ENCODE peak calls at places on chromosome 6, in four cellular contexts. A, O, V and J are unnamed samples.
A peak's percentile ranks its signal among the peaks of the same experiment; 100 is the strongest.

GRCh38 chr6:41306187-41306854 is 19.8 kb upstream of the TREM1 start:
- DNase-seq in A (no peak), O (peak; percentile 51), V (no peak), J (no peak)

GRCh38 chr6:119284861-119285521 is 64.6 kb downstream of the MAN1A1 start:
- DNase-seq in A (no peak), O (peak; percentile 56), V (no peak), J (no peak)

GRCh38 chr6:15023448-15023847 is 222.4 kb upstream of the JARID2 start:
- DNase-seq in A (no peak), O (no peak), V (no peak), J (no peak)

GRCh38 chr6:33156964-33157363 is 35.3 kb downstream of the COL11A2 start:
- DNase-seq in A (no peak), O (peak; percentile 15), V (no peak), J (no peak)

GRCh38 chr6:97470322-97470721 is 187.3 kb upstream of the MMS22L start:
- DNase-seq in A (no peak), O (no peak), V (no peak), J (no peak)

GRCh38 chr6:39088331-39088730 is 26.7 kb downstream of the SAYSD1 start:
- DNase-seq in A (no peak), O (peak; percentile 84), V (no peak), J (no peak)

GRCh38 chr6:36884610-36885009 is 1.1 kb upstream of the C6orf89 start:
- DNase-seq in A (no peak), O (no peak), V (no peak), J (no peak)

GRCh38 chr6:127582777-127583462 is 5.9 kb downstream of the C6orf58 start:
- DNase-seq in A (no peak), O (no peak), V (no peak), J (no peak)

GRCh38 chr6:38846361-38846760 is 131.2 kb downstream of the DNAH8 start:
- DNase-seq in A (no peak), O (no peak), V (no peak), J (no peak)

GRCh38 chr6:100880901-100881706 is at the start of gene ASCC3:
- DNase-seq in A (peak; percentile 94), O (peak; percentile 92), V (peak; percentile 94), J (peak; percentile 96)

GRCh38 chr6:125974214-125974866 is 12.0 kb upstream of the TRMT11 start:
- DNase-seq in A (no peak), O (no peak), V (no peak), J (no peak)

GRCh38 chr6:144360401-144360800 is 75.3 kb downstream of the UTRN start:
- DNase-seq in A (no peak), O (peak; percentile 53), V (no peak), J (no peak)
- H3K4me1 ChIP-seq in A (peaks cover 5% of the 10 kb centered on the region), O (peaks cover 5% of the 10 kb centered on the region), V (peaks cover 5% of the 10 kb centered on the region), J (peaks cover 72% of the 10 kb centered on the region)

GRCh38 chr6:56957856-56958255 is 2.9 kb downstream of the BEND6 start:
- DNase-seq in A (no peak), O (no peak), V (no peak), J (no peak)

GRCh38 chr6:56955171-56956155 is 556 bp downstream of the BEND6 start:
- DNase-seq in A (peak; percentile 86), O (peak; percentile 96), V (peak; percentile 97), J (peak; percentile 81)

GRCh38 chr6:56956481-56956880 is 1.6 kb downstream of the BEND6 start:
- DNase-seq in A (no peak), O (no peak), V (no peak), J (no peak)

GRCh38 chr6:56953597-56954388 is 1.1 kb upstream of the BEND6 start:
- DNase-seq in A (peak; percentile 33), O (peak; percentile 35), V (no peak), J (no peak)

GRCh38 chr6:56954389-56955170 is at the start of gene BEND6:
- DNase-seq in A (no peak), O (peak; percentile 74), V (peak; percentile 81), J (peak; percentile 49)
- H3K4me1 ChIP-seq in A (peaks cover 1% of the 10 kb centered on the region), O (peaks cover 2% of the 10 kb centered on the region), V (peaks cover 25% of the 10 kb centered on the region), J (peaks cover 22% of the 10 kb centered on the region)

GRCh38 chr6:150720774-150721233 is 121.1 kb downstream of the PLEKHG1 start:
- DNase-seq in A (no peak), O (no peak), V (no peak), J (no peak)

GRCh38 chr6:150723056-150723658 is 123.5 kb downstream of the PLEKHG1 start:
- DNase-seq in A (no peak), O (no peak), V (no peak), J (no peak)

GRCh38 chr6:150719861-150720260 is 120.2 kb downstream of the PLEKHG1 start:
- DNase-seq in A (no peak), O (no peak), V (no peak), J (no peak)

GRCh38 chr6:150723857-150724256 is 124.2 kb downstream of the PLEKHG1 start:
- DNase-seq in A (no peak), O (no peak), V (no peak), J (no peak)

DNA sequence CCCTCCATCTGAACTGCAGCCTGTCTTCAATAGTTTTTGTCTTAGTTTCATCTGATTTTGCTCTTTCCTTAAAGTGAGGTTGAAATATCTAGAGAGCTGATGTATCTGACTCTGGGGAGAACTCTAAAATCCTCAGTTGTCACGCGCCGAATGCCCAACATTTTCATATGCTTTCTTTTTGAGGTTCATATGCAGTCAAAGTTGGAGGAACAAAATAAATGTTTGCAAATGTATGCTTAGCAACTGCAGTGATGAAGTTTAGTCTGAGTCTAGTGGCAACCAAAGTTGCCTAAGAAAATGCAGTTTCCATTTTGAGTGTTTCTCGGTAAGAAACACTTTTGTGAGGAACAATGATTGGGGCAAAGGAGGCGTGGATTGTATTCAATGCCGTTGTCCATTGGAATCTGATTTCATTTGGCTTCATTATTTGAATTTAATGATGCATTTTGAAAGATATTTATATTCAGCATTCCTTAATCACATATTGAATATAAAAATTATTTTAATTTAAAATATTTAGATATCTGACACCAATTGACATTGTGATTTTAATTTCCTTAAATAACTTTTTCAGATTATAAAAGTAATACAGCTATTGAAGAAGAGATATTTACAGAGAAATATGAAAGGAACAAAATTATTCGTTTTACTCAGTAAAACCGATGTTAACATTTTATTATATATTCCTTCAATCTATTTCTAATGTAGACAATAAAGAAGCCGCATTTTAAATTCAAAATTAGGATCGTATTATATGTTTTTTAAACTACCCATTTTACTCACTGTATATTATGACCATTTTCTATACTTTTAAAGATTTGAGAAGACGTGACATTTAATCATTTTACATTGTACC is 122.0 kb downstream of the PLEKHG1 start:
- DNase-seq in A (no peak), O (no peak), V (no peak), J (no peak)
- H3K4me1 ChIP-seq in A (peaks cover 6% of the 10 kb centered on the region), O (peaks cover 9% of the 10 kb centered on the region), V (peaks cover 11% of the 10 kb centered on the region), J (peaks cover 13% of the 10 kb centered on the region)

DNA sequence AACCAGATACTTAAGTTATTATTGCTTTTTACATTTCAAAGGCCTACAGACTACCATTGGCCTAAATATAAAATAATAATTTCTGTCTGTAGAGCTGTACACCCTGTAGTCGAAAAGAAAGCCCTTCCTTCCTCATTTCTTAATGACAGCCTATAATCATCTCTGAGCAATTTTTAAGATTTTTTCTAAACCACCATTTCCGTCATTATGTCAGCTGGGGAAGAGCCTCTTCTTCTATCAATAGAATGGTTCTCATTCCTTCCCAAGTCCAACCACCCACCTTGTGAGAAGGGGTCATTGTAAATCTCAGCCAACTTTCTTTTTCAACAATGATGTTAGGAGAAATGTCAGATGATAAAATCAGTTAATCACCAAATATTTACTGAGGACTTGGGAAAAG is 91.8 kb downstream of the PLEKHG1 start:
- DNase-seq in A (no peak), O (no peak), V (no peak), J (no peak)
- H3K4me1 ChIP-seq in A (peaks cover 6% of the 10 kb centered on the region), O (no peaks in the 10 kb centered on the region), V (no peaks in the 10 kb centered on the region), J (peaks cover 22% of the 10 kb centered on the region)

GRCh38 chr6:98832282-98833100 is 1.9 kb upstream of the POU3F2 start:
- DNase-seq in A (peak; percentile 40), O (no peak), V (no peak), J (no peak)

GRCh38 chr6:98831057-98832031 is 3.0 kb upstream of the POU3F2 start:
- DNase-seq in A (no peak), O (peak; percentile 60), V (no peak), J (no peak)

GRCh38 chr6:98835149-98836024 is 1.0 kb downstream of the POU3F2 start:
- DNase-seq in A (peak; percentile 34), O (peak; percentile 73), V (no peak), J (no peak)

GRCh38 chr6:98834060-98835031 is at the start of gene POU3F2:
- DNase-seq in A (peak; percentile 88), O (peak; percentile 98), V (peak; percentile 78), J (peak; percentile 81)

GRCh38 chr6:98833101-98834059 is 994 bp upstream of the POU3F2 start:
- DNase-seq in A (peak; percentile 56), O (peak; percentile 66), V (no peak), J (peak; percentile 55)
- H3K4me1 ChIP-seq in A (peaks cover 12% of the 10 kb centered on the region), O (peaks cover 10% of the 10 kb centered on the region), V (peaks cover 41% of the 10 kb centered on the region), J (peaks cover 52% of the 10 kb centered on the region)

DNA sequence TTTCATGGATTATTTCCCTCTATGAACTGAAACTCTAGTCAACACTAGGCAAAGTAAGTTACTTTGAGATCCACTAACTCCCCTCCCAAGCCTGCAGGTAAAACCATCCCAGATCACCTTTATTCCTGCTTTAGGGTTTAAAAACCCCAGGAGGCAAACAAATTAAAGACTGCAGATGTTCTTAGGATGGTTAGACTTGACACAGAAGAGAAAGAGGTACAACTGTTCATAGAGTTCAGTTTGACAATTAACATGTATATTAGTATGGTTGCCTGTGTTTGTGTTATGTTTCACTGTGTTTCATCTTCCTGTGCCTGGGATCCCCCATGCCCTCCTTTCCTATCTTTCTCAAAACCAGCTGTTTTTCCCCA is 53.5 kb downstream of the RREB1 start:
- DNase-seq in A (no peak), O (no peak), V (no peak), J (no peak)
- H3K4me1 ChIP-seq in A (peaks cover 19% of the 10 kb centered on the region), O (peaks cover 8% of the 10 kb centered on the region), V (peaks cover 50% of the 10 kb centered on the region), J (peaks cover 87% of the 10 kb centered on the region)